ENCODE peak calls at places on chromosomes 2 and 18, in ten cellular contexts. C is hepatocyte, K is fibroblast of lung, E is IMR-90, A is H9, N is GM23338, X is HCT116, F is OCI-LY7, R is osteoblast, D is PC-3. L is an unnamed sample.
A peak's percentile ranks its signal among the peaks of the same experiment; 100 is the strongest.

GRCh38 chr2:152755029-152755428 is 36.6 kb downstream of the ARL6IP6 start:
- DNase-seq in N (peak; percentile 79), R (no peak), A (peak; percentile 70), K (peak; percentile 6), X (no peak), E (no peak), D (no peak), C (peak; percentile 29), F (no peak), L (no peak)

GRCh38 chr2:29326926-29327325 is 211.7 kb downstream of the CLIP4 start:
- DNase-seq in D (no peak), X (no peak), K (no peak), A (no peak), C (no peak), F (no peak), E (no peak), R (no peak), N (no peak), L (peak; percentile 82)

GRCh38 chr2:239824051-239824694 is 201.0 kb downstream of the NDUFA10 start:
- DNase-seq in D (peak; percentile 91), R (peak; percentile 21), K (no peak), A (peak; percentile 84), N (peak; percentile 88), X (peak; percentile 85), E (no peak), F (peak; percentile 4), C (peak; percentile 73), L (no peak)

GRCh38 chr2:122531803-122532344 is 776.4 kb downstream of the TSN start:
- DNase-seq in C (no peak), F (no peak), E (no peak), K (no peak), D (no peak), A (peak; percentile 88), X (no peak), R (no peak), N (peak; percentile 86), L (no peak)

GRCh38 chr2:37469126-37469525 is 124.7 kb downstream of the QPCT start:
- DNase-seq in E (no peak), K (no peak), R (no peak), A (no peak), D (no peak), X (no peak), C (no peak), F (no peak), N (no peak), L (peak; percentile 84)

GRCh38 chr2:191637182-191638078 is 40.5 kb upstream of the NABP1 start:
- DNase-seq in D (peak; percentile 95), R (peak; percentile 51), X (peak; percentile 39), F (no peak), E (peak; percentile 71), K (peak; percentile 58), N (no peak), C (peak; percentile 52), A (no peak), L (peak; percentile 74)

GRCh38 chr2:73291461-73292315 is 1.7 kb downstream of the EGR4 start:
- DNase-seq in F (no peak), C (no peak), A (peak; percentile 68), N (peak; percentile 79), R (peak; percentile 87), X (no peak), D (no peak), K (no peak), E (no peak), L (no peak)

GRCh38 chr2:230711224-230711623 is 1.4 kb upstream of the CAB39 start:
- DNase-seq in R (no peak), D (no peak), N (no peak), X (no peak), K (no peak), A (no peak), E (no peak), C (no peak), F (no peak), L (no peak)

DNA sequence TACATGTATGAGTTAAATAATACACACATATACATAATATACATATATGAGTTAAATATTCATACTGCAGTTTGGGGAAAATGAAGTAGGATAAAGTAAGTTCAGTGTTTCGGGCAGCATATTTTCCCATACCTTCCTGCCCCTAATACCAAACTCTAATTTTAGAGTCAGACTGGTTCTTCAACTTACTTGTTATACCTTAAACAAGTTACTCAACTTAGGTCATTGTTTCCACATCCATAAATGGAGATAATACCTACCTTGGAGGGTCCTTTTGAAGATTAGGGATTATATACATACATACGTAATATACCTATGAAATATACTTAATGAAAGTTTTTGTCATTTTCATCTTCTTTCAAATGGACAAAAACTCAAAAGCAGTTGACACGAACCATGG is 8.4 kb downstream of the MEMO1 start:
- DNase-seq in C (no peak), F (no peak), D (peak; percentile 28), A (no peak), X (no peak), N (no peak), R (no peak), E (no peak), K (no peak), L (no peak)
- H4K20me1 ChIP-seq in C (peaks cover 61% of the 10 kb centered on the region), F (peaks cover 30% of the 10 kb centered on the region), D (peaks cover 34% of the 10 kb centered on the region), A (no peaks in the 10 kb centered on the region), X (peaks cover 16% of the 10 kb centered on the region), N (peaks cover 20% of the 10 kb centered on the region), R (peaks cover 59% of the 10 kb centered on the region), E (peaks cover 50% of the 10 kb centered on the region), K (peaks cover 2% of the 10 kb centered on the region), L (peaks cover 83% of the 10 kb centered on the region)

GRCh38 chr2:100237046-100237615 is 85.2 kb downstream of the LONRF2 start:
- DNase-seq in A (peak; percentile 17), F (no peak), K (no peak), N (no peak), X (no peak), R (no peak), D (no peak), C (no peak), E (peak; percentile 31), L (no peak)

GRCh38 chr2:100235581-100235980 is 86.7 kb downstream of the LONRF2 start:
- DNase-seq in A (no peak), X (no peak), K (no peak), E (no peak), N (no peak), F (no peak), C (no peak), R (no peak), D (no peak), L (no peak)

GRCh38 chr2:100236166-100236565 is 86.1 kb downstream of the LONRF2 start:
- DNase-seq in N (no peak), K (no peak), A (no peak), R (no peak), X (no peak), D (no peak), E (no peak), C (no peak), F (no peak), L (no peak)

GRCh38 chr2:100235098-100235497 is 87.2 kb downstream of the LONRF2 start:
- DNase-seq in A (peak; percentile 38), K (no peak), C (no peak), D (peak; percentile 53), R (no peak), E (peak; percentile 33), X (no peak), F (peak; percentile 90), N (peak; percentile 9), L (no peak)

GRCh38 chr2:100234141-100234540 is 88.2 kb downstream of the LONRF2 start:
- DNase-seq in K (no peak), C (no peak), N (no peak), E (peak; percentile 68), F (no peak), A (no peak), D (no peak), X (no peak), R (no peak), L (peak; percentile 84)
- H4K20me1 ChIP-seq in K (no peaks in the 10 kb centered on the region), C (no peaks in the 10 kb centered on the region), N (no peaks in the 10 kb centered on the region), E (no peaks in the 10 kb centered on the region), F (no peaks in the 10 kb centered on the region), A (no peaks in the 10 kb centered on the region), D (no peaks in the 10 kb centered on the region), X (no peaks in the 10 kb centered on the region), R (no peaks in the 10 kb centered on the region), L (no peaks in the 10 kb centered on the region)

DNA sequence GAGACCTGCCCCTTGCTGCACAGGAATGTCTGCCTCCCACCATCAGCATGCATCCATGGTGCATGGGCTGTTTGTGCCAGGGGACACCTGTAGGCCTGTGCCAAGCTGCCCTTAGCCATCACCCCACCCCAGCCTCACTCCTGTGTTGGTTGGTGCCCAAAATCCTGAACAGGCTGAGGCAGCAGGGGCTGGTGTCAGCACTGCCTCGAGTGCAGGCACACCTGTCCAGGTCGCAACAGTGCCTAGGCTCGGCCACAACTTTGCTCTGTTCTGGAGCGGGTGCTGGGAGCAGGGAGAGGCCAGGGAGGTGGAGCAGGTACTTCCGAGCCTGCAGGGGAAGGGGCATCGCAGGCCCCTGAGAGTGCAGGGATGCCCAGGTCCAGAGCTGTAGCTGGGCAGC is 69.1 kb downstream of the SRBD1 start:
- DNase-seq in D (no peak), A (no peak), C (no peak), F (no peak), E (no peak), R (no peak), K (no peak), X (no peak), N (no peak), L (no peak)
- H4K20me1 ChIP-seq in D (no peaks in the 10 kb centered on the region), A (no peaks in the 10 kb centered on the region), C (no peaks in the 10 kb centered on the region), F (no peaks in the 10 kb centered on the region), E (no peaks in the 10 kb centered on the region), R (no peaks in the 10 kb centered on the region), K (no peaks in the 10 kb centered on the region), X (no peaks in the 10 kb centered on the region), N (peaks cover 3% of the 10 kb centered on the region), L (no peaks in the 10 kb centered on the region)

GRCh38 chr18:35074581-35074980 is 33.4 kb downstream of the MAPRE2 start:
- DNase-seq in A (no peak), N (no peak), E (no peak), D (no peak), F (no peak), R (no peak), X (no peak), K (no peak), C (no peak), L (no peak)

GRCh38 chr18:35072616-35073015 is 31.4 kb downstream of the MAPRE2 start:
- DNase-seq in F (no peak), D (no peak), K (no peak), X (no peak), N (no peak), C (no peak), A (no peak), R (no peak), E (no peak), L (no peak)

GRCh38 chr18:35073186-35074105 is 32.2 kb downstream of the MAPRE2 start:
- DNase-seq in F (no peak), R (peak; percentile 79), N (no peak), C (no peak), A (no peak), X (no peak), E (peak; percentile 51), D (peak; percentile 15), K (peak; percentile 37), L (peak; percentile 49)

GRCh38 chr18:35075132-35075531 is 33.9 kb downstream of the MAPRE2 start:
- DNase-seq in C (no peak), A (no peak), E (no peak), K (no peak), F (no peak), D (no peak), R (no peak), N (no peak), X (no peak), L (no peak)

DNA sequence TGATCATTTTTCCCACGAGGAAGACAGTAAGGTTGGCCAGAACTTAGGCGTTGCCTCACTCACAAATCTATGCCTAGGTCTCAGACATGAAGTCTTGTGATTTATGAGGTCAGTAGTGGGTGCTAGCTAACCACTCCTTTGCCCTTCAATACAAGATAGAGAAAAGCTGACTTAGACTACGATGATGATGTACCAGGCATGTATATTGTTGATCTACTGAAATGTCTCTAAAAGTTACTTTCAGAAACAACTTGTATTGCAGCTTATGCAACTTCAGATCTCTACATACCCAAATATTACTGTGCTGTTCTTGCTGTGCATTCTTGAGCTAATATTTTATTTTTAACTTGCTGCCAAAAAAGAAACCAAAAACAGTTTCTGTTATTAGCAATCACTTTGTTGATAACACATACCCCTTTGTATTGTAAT is 30.6 kb downstream of the MAPRE2 start:
- DNase-seq in X (no peak), D (no peak), A (no peak), E (no peak), K (no peak), R (no peak), N (no peak), F (no peak), C (no peak), L (peak; percentile 11)
- H4K20me1 ChIP-seq in X (no peaks in the 10 kb centered on the region), D (no peaks in the 10 kb centered on the region), A (no peaks in the 10 kb centered on the region), E (no peaks in the 10 kb centered on the region), K (no peaks in the 10 kb centered on the region), R (peaks cover 3% of the 10 kb centered on the region), N (no peaks in the 10 kb centered on the region), F (no peaks in the 10 kb centered on the region), C (no peaks in the 10 kb centered on the region), L (no peaks in the 10 kb centered on the region)

L was measured in astrocyte.